ENCODE peak calls at places on chromosomes 5 and 9, in nine cellular contexts. Z is caudate nucleus, L is IMR-90, O is small intestine, K is mammary epithelial cell, T is uterus, P is upper lobe of left lung, Q is pancreas, I is WERI-Rb-1. G is an unnamed sample.
A peak's percentile ranks its signal among the peaks of the same experiment; 100 is the strongest.

GRCh38 chr9:106644661-106645060 is 218.3 kb upstream of the ZNF462 start:
- DNase-seq in O (no peak), P (no peak), T (no peak), K (no peak), Q (no peak), Z (no peak), I (no peak), L (no peak), G (no peak)

GRCh38 chr5:168579206-168579986 is at the start of gene PANK3:
- DNase-seq in L (peak; percentile 99), Q (peak; percentile 99), I (peak; percentile 99), K (peak; percentile 99), T (peak; percentile 98), O (peak; percentile 99), P (peak; percentile 99), Z (peak; percentile 99), G (peak; percentile 90)

GRCh38 chr9:2838356-2838983 is 5.4 kb downstream of the PUM3 start:
- DNase-seq in T (no peak), Q (no peak), O (no peak), K (no peak), L (peak; percentile 17), I (no peak), Z (no peak), P (no peak), G (no peak)

GRCh38 chr9:133731876-133732321 is 6.3 kb downstream of the SARDH start:
- DNase-seq in P (no peak), I (peak; percentile 77), Q (peak; percentile 68), O (peak; percentile 26), K (peak; percentile 21), L (peak; percentile 47), Z (no peak), T (no peak), G (no peak)

GRCh38 chr9:132804576-132805295 is 73.3 kb downstream of the AK8 start:
- DNase-seq in T (no peak), Z (no peak), I (peak; percentile 58), Q (no peak), L (no peak), O (peak; percentile 18), P (no peak), K (no peak), G (no peak)

GRCh38 chr5:55645304-55645703 is 66.8 kb downstream of the SLC38A9 start:
- DNase-seq in O (no peak), Q (no peak), T (no peak), I (no peak), P (no peak), K (peak; percentile 5), Z (no peak), L (peak; percentile 80), G (no peak)

GRCh38 chr5:58138791-58139190 is 321.1 kb downstream of the PLK2 start:
- DNase-seq in K (no peak), I (no peak), O (no peak), Z (no peak), T (no peak), P (no peak), L (no peak), Q (no peak), G (no peak)

GRCh38 chr5:94776167-94776566 is 157.7 kb downstream of the SLF1 start:
- DNase-seq in I (no peak), P (no peak), K (no peak), Q (no peak), L (no peak), T (no peak), O (no peak), Z (no peak), G (no peak)

GRCh38 chr5:157072508-157072907 is 13.6 kb upstream of the HAVCR1 start:
- DNase-seq in P (no peak), L (no peak), Z (no peak), I (no peak), Q (no peak), T (no peak), K (no peak), O (no peak), G (no peak)

GRCh38 chr5:24535646-24536045 is 109.1 kb downstream of the CDH10 start:
- DNase-seq in Q (no peak), Z (no peak), T (no peak), O (no peak), K (no peak), I (no peak), L (no peak), P (no peak), G (no peak)

GRCh38 chr5:124812771-124813358 is 66.4 kb upstream of the ZNF608 start:
- DNase-seq in I (no peak), O (peak; percentile 47), Q (no peak), K (no peak), P (no peak), T (no peak), Z (no peak), L (no peak), G (no peak)

GRCh38 chr5:127536687-127537086 is 19.2 kb downstream of the PRRC1 start:
- DNase-seq in Q (no peak), L (peak; percentile 8), I (no peak), K (no peak), O (no peak), Z (no peak), T (no peak), P (no peak), G (no peak)

GRCh38 chr5:74364507-74364906 is 276.0 kb downstream of the ENC1 start:
- DNase-seq in Q (no peak), Z (no peak), T (no peak), P (no peak), K (no peak), I (no peak), L (no peak), O (no peak), G (no peak)

GRCh38 chr5:110951373-110951791 is 120.1 kb upstream of the TSLP start:
- DNase-seq in Q (no peak), L (no peak), K (peak; percentile 81), T (no peak), O (no peak), I (no peak), P (no peak), Z (no peak), G (no peak)

GRCh38 chr5:60505373-60505772 is 194.6 kb downstream of the DEPDC1B start:
- DNase-seq in L (no peak), Z (no peak), K (no peak), O (no peak), T (no peak), Q (no peak), I (no peak), P (no peak), G (no peak)

GRCh38 chr5:143717400-143717799 is 94.6 kb upstream of the HMHB1 start:
- DNase-seq in Q (no peak), T (no peak), Z (no peak), L (peak; percentile 72), I (no peak), P (no peak), O (no peak), K (peak; percentile 63), G (no peak)

GRCh38 chr9:20658677-20659473 is 25.2 kb upstream of the FOCAD start:
- DNase-seq in Q (no peak), K (peak; percentile 47), P (no peak), Z (no peak), O (peak; percentile 14), T (no peak), I (no peak), L (no peak), G (no peak)

GRCh38 chr5:99104538-99105132 is 175.8 kb upstream of the CHD1 start:
- DNase-seq in I (no peak), L (peak; percentile 30), Q (no peak), Z (no peak), K (peak; percentile 4), O (peak; percentile 20), P (no peak), T (no peak), G (no peak)

GRCh38 chr9:88969646-88970373 is 21.5 kb upstream of the S1PR3 start:
- DNase-seq in K (no peak), L (no peak), I (no peak), P (no peak), O (no peak), Z (no peak), Q (no peak), T (no peak), G (no peak)
- H3K27ac ChIP-seq in K (no peak overlapping the region), L (no peak overlapping the region), I (no peak overlapping the region), P (no peak overlapping the region), O (no peak overlapping the region), Z (no peak overlapping the region), Q (no peak overlapping the region), T (no peak overlapping the region), G (no peak overlapping the region)

GRCh38 chr9:130824616-130825015 is 10.4 kb upstream of the ABL1 start:
- DNase-seq in O (no peak), Q (no peak), Z (no peak), T (no peak), L (no peak), P (no peak), I (no peak), K (no peak), G (no peak)
- H3K27ac ChIP-seq in O (no peak overlapping the region), Q (peak overlapping the region; percentile 50), Z (peak overlapping the region; percentile 67), T (peak overlapping the region; percentile 72), L (peak overlapping the region; percentile 96), P (peak overlapping the region; percentile 47), I (peak overlapping the region; percentile 89), K (no peak overlapping the region), G (no peak overlapping the region)

GRCh38 chr5:79518718-79519117 is 4.8 kb upstream of the HOMER1 start:
- DNase-seq in I (no peak), O (no peak), L (no peak), T (no peak), Z (no peak), K (no peak), Q (no peak), P (no peak), G (no peak)

GRCh38 chr5:79517601-79518000 is 3.7 kb upstream of the HOMER1 start:
- DNase-seq in K (no peak), O (no peak), T (no peak), L (no peak), I (no peak), Z (no peak), P (no peak), Q (no peak), G (no peak)

GRCh38 chr5:79516986-79517385 is 3.1 kb upstream of the HOMER1 start:
- DNase-seq in L (no peak), P (no peak), Q (no peak), Z (no peak), T (no peak), K (no peak), I (no peak), O (no peak), G (no peak)

GRCh38 chr5:79526493-79526892 is 12.6 kb upstream of the HOMER1 start:
- DNase-seq in Z (no peak), O (no peak), I (no peak), K (no peak), L (no peak), T (no peak), Q (no peak), P (no peak), G (no peak)

DNA sequence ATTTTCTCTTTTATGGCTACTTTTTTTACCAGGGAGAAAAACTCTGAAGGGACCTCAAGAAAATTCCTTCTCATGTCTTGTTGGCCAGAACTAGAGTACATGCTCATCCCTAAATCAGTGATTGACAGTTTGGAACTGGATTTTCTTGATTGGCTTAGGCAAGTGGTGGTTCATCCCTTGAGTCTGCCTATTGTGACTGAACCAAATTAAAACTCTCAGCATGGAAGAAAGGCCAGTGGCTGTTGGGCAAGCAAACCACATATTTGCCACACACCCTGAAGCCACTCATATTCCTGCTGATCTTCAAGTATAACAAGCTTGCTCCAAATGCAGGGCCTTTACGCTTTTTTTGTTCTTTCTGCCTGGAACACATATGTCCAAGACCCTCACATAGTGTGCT is 7.2 kb upstream of the HOMER1 start:
- DNase-seq in O (no peak), Q (no peak), I (no peak), T (no peak), K (no peak), P (no peak), Z (no peak), L (no peak), G (no peak)
- H3K27ac ChIP-seq in O (no peak overlapping the region), Q (no peak overlapping the region), I (no peak overlapping the region), T (no peak overlapping the region), K (no peak overlapping the region), P (no peak overlapping the region), Z (no peak overlapping the region), L (no peak overlapping the region), G (no peak overlapping the region)

GRCh38 chr5:179327026-179327735 is 18.1 kb downstream of the ADAMTS2 start:
- DNase-seq in Q (no peak), T (no peak), Z (no peak), O (no peak), I (no peak), P (no peak), L (no peak), K (no peak), G (no peak)
- H3K27ac ChIP-seq in Q (no peak overlapping the region), T (peak overlapping the region; percentile 82), Z (no peak overlapping the region), O (no peak overlapping the region), I (no peak overlapping the region), P (no peak overlapping the region), L (no peak overlapping the region), K (no peak overlapping the region), G (no peak overlapping the region)

G was measured in CD4-positive, alpha-beta T cell.